ENCODE peak calls at places on chromosomes 4 and X, in five cellular contexts. One of them, this sample, is unnamed. For H3K4me1, the result is how much of the 10 kb centered on the place peaks cover.

GRCh38 chr4:58064618-58065017 is 954.4 kb upstream of the IGFBP7 start:
- DNase-seq in A673: no peak
- DNase-seq in astrocyte: no peak
- DNase-seq in fibroblast of lung: no peak
- DNase-seq in tibial nerve: no peak
- DNase-seq in this sample: no peak

GRCh38 chr4:76696109-76696508 is 201.8 kb downstream of the SOWAHB start:
- DNase-seq in A673: no peak
- DNase-seq in astrocyte: peak
- DNase-seq in fibroblast of lung: peak
- DNase-seq in tibial nerve: no peak
- DNase-seq in this sample: peak

GRCh38 chr4:24473309-24473721 is 111.0 kb downstream of the DHX15 start:
- DNase-seq in A673: peak
- DNase-seq in astrocyte: peak
- DNase-seq in fibroblast of lung: peak
- DNase-seq in tibial nerve: no peak
- DNase-seq in this sample: peak

GRCh38 chrX:43892471-43892870 is 10.2 kb upstream of the MAOB start:
- DNase-seq in A673: no peak
- DNase-seq in astrocyte: no peak
- DNase-seq in fibroblast of lung: no peak
- DNase-seq in tibial nerve: no peak
- DNase-seq in this sample: no peak

GRCh38 chrX:145919400-145919799 is 101.8 kb downstream of the SLITRK2 start:
- DNase-seq in A673: no peak
- DNase-seq in astrocyte: no peak
- DNase-seq in fibroblast of lung: no peak
- DNase-seq in tibial nerve: no peak
- DNase-seq in this sample: no peak

GRCh38 chrX:39161856-39162255 is 360.6 kb downstream of the MID1IP1 start:
- DNase-seq in A673: no peak
- DNase-seq in astrocyte: no peak
- DNase-seq in fibroblast of lung: no peak
- DNase-seq in tibial nerve: no peak
- DNase-seq in this sample: no peak

GRCh38 chr4:13537011-13537831 is 7.1 kb downstream of the NKX3-2 start:
- DNase-seq in A673: no peak
- DNase-seq in astrocyte: no peak
- DNase-seq in fibroblast of lung: no peak
- DNase-seq in tibial nerve: no peak
- DNase-seq in this sample: no peak

GRCh38 chr4:177410566-177410965 is 31.7 kb downstream of the AGA start:
- DNase-seq in A673: no peak
- DNase-seq in astrocyte: no peak
- DNase-seq in fibroblast of lung: no peak
- DNase-seq in tibial nerve: no peak
- DNase-seq in this sample: no peak

GRCh38 chr4:6885953-6886557 is 23.6 kb upstream of the TBC1D14 start:
- DNase-seq in A673: peak
- DNase-seq in astrocyte: peak
- DNase-seq in fibroblast of lung: peak
- DNase-seq in tibial nerve: peak
- DNase-seq in this sample: peak

GRCh38 chrX:113260474-113260873 is 419.8 kb upstream of the AMOT start:
- DNase-seq in A673: no peak
- DNase-seq in astrocyte: no peak
- DNase-seq in fibroblast of lung: no peak
- DNase-seq in tibial nerve: no peak
- DNase-seq in this sample: no peak

GRCh38 chrX:138756234-138756633 is 44.7 kb upstream of the FGF13 start:
- DNase-seq in A673: peak
- DNase-seq in astrocyte: peak
- DNase-seq in fibroblast of lung: peak
- DNase-seq in tibial nerve: no peak
- DNase-seq in this sample: peak

GRCh38 chr4:172962564-172963353 is 205.9 kb upstream of the GALNT7 start:
- DNase-seq in A673: peak
- DNase-seq in astrocyte: peak
- DNase-seq in fibroblast of lung: peak
- DNase-seq in tibial nerve: no peak
- DNase-seq in this sample: peak

GRCh38 chrX:40318076-40318475 is 220.3 kb upstream of the BCOR start:
- DNase-seq in A673: no peak
- DNase-seq in astrocyte: no peak
- DNase-seq in fibroblast of lung: no peak
- DNase-seq in tibial nerve: no peak
- DNase-seq in this sample: no peak

GRCh38 chr4:90546114-90546513 is 418.9 kb downstream of the CCSER1 start:
- DNase-seq in A673: no peak
- DNase-seq in astrocyte: no peak
- DNase-seq in fibroblast of lung: peak
- DNase-seq in tibial nerve: no peak
- DNase-seq in this sample: no peak

GRCh38 chr4:54879576-54879975 is 221.8 kb downstream of the KIT start:
- DNase-seq in A673: no peak
- DNase-seq in astrocyte: peak
- DNase-seq in fibroblast of lung: peak
- DNase-seq in tibial nerve: no peak
- DNase-seq in this sample: peak

GRCh38 chr4:84499065-84499982 is at the start of gene NKX6-1:
- DNase-seq in A673: peak
- DNase-seq in astrocyte: peak
- DNase-seq in fibroblast of lung: peak
- DNase-seq in tibial nerve: no peak
- DNase-seq in this sample: peak

DNA sequence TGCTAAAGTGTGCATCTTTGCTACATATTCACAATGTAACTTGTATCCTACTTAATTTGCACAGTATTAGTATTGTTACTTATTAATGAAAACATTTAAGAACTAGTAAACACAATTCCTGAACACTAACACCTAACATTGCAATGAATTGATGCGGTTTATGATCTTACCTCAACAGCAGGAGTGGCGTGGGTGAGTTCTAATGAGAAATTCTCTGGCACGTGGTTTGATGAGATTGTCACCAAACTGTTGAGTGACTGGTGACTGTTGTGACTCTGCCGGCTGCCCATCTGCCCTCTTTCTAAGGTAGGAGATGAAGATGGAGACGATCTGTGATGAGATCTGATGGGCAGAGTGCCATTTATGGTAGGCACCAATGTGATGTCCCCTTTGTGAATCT is 2.9 kb downstream of the PCDH18 start:
- DNase-seq in A673: no peak
- DNase-seq in astrocyte: no peak
- DNase-seq in fibroblast of lung: peak
- DNase-seq in tibial nerve: no peak
- DNase-seq in this sample: no peak
- H3K4me1 ChIP-seq in A673: under half
- H3K4me1 ChIP-seq in astrocyte: under half
- H3K4me1 ChIP-seq in fibroblast of lung: under half
- H3K4me1 ChIP-seq in tibial nerve: under half
- H3K4me1 ChIP-seq in this sample: under half

DNA sequence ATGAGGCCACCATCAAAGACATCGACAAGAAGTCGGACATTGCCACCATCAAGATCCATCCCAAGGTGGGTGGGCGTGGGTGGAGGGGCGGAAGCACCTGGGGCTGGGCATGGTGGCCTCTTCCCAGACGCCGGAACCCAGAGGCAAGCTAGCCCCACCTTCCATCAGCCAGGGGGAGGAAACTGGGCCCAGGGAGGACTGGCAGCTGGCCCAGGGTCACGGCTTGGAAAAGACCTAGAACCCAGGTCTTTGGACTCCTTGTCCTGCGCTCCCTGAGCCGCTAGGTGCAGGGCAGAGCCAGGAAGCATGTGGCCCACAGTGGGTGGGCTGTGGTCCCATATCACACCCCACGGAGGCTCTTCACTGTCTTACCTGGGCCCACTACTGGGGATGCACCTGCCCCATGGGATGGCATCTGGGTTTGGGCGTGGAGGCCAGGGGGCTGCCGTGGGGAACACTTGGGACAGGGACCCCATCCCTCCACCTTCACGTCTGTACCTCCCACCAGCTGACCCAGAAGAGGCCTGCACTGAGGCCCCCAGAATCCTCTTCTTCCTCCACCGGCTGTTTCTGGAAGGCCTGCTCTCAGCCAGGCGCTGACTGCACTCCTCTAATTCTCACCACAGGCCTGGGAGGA is 17.3 kb downstream of the HTRA3 start:
- DNase-seq in A673: no peak
- DNase-seq in astrocyte: no peak
- DNase-seq in fibroblast of lung: no peak
- DNase-seq in tibial nerve: no peak
- DNase-seq in this sample: no peak
- H3K4me1 ChIP-seq in A673: under half
- H3K4me1 ChIP-seq in astrocyte: under half
- H3K4me1 ChIP-seq in fibroblast of lung: under half
- H3K4me1 ChIP-seq in tibial nerve: under half
- H3K4me1 ChIP-seq in this sample: under half

GRCh38 chr4:156773648-156774357 is 197.8 kb downstream of the PDGFC start:
- DNase-seq in A673: no peak
- DNase-seq in astrocyte: peak
- DNase-seq in fibroblast of lung: peak
- DNase-seq in tibial nerve: no peak
- DNase-seq in this sample: no peak
- H3K4me1 ChIP-seq in A673: half or more
- H3K4me1 ChIP-seq in astrocyte: half or more
- H3K4me1 ChIP-seq in fibroblast of lung: under half
- H3K4me1 ChIP-seq in tibial nerve: under half
- H3K4me1 ChIP-seq in this sample: under half

GRCh38 chr4:41202356-41202755 is 12.0 kb downstream of the APBB2 start:
- DNase-seq in A673: no peak
- DNase-seq in astrocyte: no peak
- DNase-seq in fibroblast of lung: no peak
- DNase-seq in tibial nerve: no peak
- DNase-seq in this sample: no peak

GRCh38 chr4:41203169-41203568 is 11.2 kb downstream of the APBB2 start:
- DNase-seq in A673: peak
- DNase-seq in astrocyte: peak
- DNase-seq in fibroblast of lung: peak
- DNase-seq in tibial nerve: no peak
- DNase-seq in this sample: no peak

GRCh38 chr4:41205130-41205529 is 9.2 kb downstream of the APBB2 start:
- DNase-seq in A673: no peak
- DNase-seq in astrocyte: no peak
- DNase-seq in fibroblast of lung: no peak
- DNase-seq in tibial nerve: no peak
- DNase-seq in this sample: no peak

GRCh38 chr4:41204400-41204978 is 9.9 kb downstream of the APBB2 start:
- DNase-seq in A673: peak
- DNase-seq in astrocyte: peak
- DNase-seq in fibroblast of lung: peak
- DNase-seq in tibial nerve: no peak
- DNase-seq in this sample: peak

GRCh38 chr4:41203841-41204240 is 10.5 kb downstream of the APBB2 start:
- DNase-seq in A673: no peak
- DNase-seq in astrocyte: no peak
- DNase-seq in fibroblast of lung: no peak
- DNase-seq in tibial nerve: no peak
- DNase-seq in this sample: no peak
- H3K4me1 ChIP-seq in A673: under half
- H3K4me1 ChIP-seq in astrocyte: under half
- H3K4me1 ChIP-seq in fibroblast of lung: under half
- H3K4me1 ChIP-seq in tibial nerve: under half
- H3K4me1 ChIP-seq in this sample: under half

GRCh38 chr4:101157415-101158135 is 189.8 kb downstream of the PPP3CA start:
- DNase-seq in A673: no peak
- DNase-seq in astrocyte: peak
- DNase-seq in fibroblast of lung: peak
- DNase-seq in tibial nerve: no peak
- DNase-seq in this sample: no peak
- H3K4me1 ChIP-seq in A673: half or more
- H3K4me1 ChIP-seq in astrocyte: under half
- H3K4me1 ChIP-seq in fibroblast of lung: under half
- H3K4me1 ChIP-seq in tibial nerve: under half
- H3K4me1 ChIP-seq in this sample: under half

GRCh38 chrX:147914609-147915008 is 2.9 kb downstream of the FMR1 start:
- DNase-seq in A673: no peak
- DNase-seq in astrocyte: no peak
- DNase-seq in fibroblast of lung: no peak
- DNase-seq in tibial nerve: no peak
- DNase-seq in this sample: no peak

GRCh38 chrX:147920161-147920666 is 8.5 kb downstream of the FMR1 start:
- DNase-seq in A673: no peak
- DNase-seq in astrocyte: peak
- DNase-seq in fibroblast of lung: peak
- DNase-seq in tibial nerve: no peak
- DNase-seq in this sample: peak

GRCh38 chrX:147913570-147913969 is 1.9 kb downstream of the FMR1 start:
- DNase-seq in A673: no peak
- DNase-seq in astrocyte: no peak
- DNase-seq in fibroblast of lung: no peak
- DNase-seq in tibial nerve: no peak
- DNase-seq in this sample: no peak

GRCh38 chrX:147917700-147918694 is 6.3 kb downstream of the FMR1 start:
- DNase-seq in A673: peak
- DNase-seq in astrocyte: peak
- DNase-seq in fibroblast of lung: peak
- DNase-seq in tibial nerve: no peak
- DNase-seq in this sample: no peak

GRCh38 chrX:147916375-147916968 is 4.8 kb downstream of the FMR1 start:
- DNase-seq in A673: no peak
- DNase-seq in astrocyte: no peak
- DNase-seq in fibroblast of lung: no peak
- DNase-seq in tibial nerve: no peak
- DNase-seq in this sample: no peak
- H3K4me1 ChIP-seq in A673: under half
- H3K4me1 ChIP-seq in astrocyte: under half
- H3K4me1 ChIP-seq in fibroblast of lung: under half
- H3K4me1 ChIP-seq in tibial nerve: under half
- H3K4me1 ChIP-seq in this sample: under half

GRCh38 chr4:181509073-181509472 is 734.1 kb upstream of the TENM3 start:
- DNase-seq in A673: no peak
- DNase-seq in astrocyte: no peak
- DNase-seq in fibroblast of lung: no peak
- DNase-seq in tibial nerve: no peak
- DNase-seq in this sample: no peak
- H3K4me1 ChIP-seq in A673: under half
- H3K4me1 ChIP-seq in astrocyte: under half
- H3K4me1 ChIP-seq in fibroblast of lung: under half
- H3K4me1 ChIP-seq in tibial nerve: under half
- H3K4me1 ChIP-seq in this sample: under half

GRCh38 chr4:88018471-88018870 is 11.0 kb downstream of the PKD2 start:
- DNase-seq in A673: no peak
- DNase-seq in astrocyte: peak
- DNase-seq in fibroblast of lung: peak
- DNase-seq in tibial nerve: no peak
- DNase-seq in this sample: no peak
- H3K4me1 ChIP-seq in A673: under half
- H3K4me1 ChIP-seq in astrocyte: under half
- H3K4me1 ChIP-seq in fibroblast of lung: under half
- H3K4me1 ChIP-seq in tibial nerve: under half
- H3K4me1 ChIP-seq in this sample: under half

This sample was measured in SJCRH30.